ENCODE peak calls at places on chromosomes 1 and 21, in six cellular contexts. B, R, S, N, A and I are unnamed samples.
A peak's percentile ranks its signal among the peaks of the same experiment; 100 is the strongest.

GRCh38 chr21:36104306-36105300 is 30.3 kb upstream of the CBR3 start:
- DNase-seq in A (no peak), N (peak; percentile 26), R (peak; percentile 56), S (peak; percentile 85), B (peak; percentile 77), I (peak; percentile 35)

GRCh38 chr1:161954466-161954865 is 69.2 kb downstream of the OLFML2B start:
- DNase-seq in N (peak; percentile 47), A (no peak), B (peak; percentile 55), S (no peak), R (no peak), I (no peak)

GRCh38 chr1:116379057-116379630 is 6.1 kb downstream of the ATP1A1 start:
- DNase-seq in R (no peak), A (no peak), N (peak; percentile 14), S (no peak), B (no peak), I (no peak)

GRCh38 chr1:79775402-79775801 is 768.9 kb upstream of the ADGRL4 start:
- DNase-seq in S (no peak), N (no peak), B (no peak), R (no peak), A (no peak), I (no peak)

GRCh38 chr1:205664399-205665108 is 15.8 kb downstream of the SLC45A3 start:
- DNase-seq in R (no peak), B (no peak), N (peak; percentile 28), A (no peak), S (peak; percentile 38), I (no peak)

GRCh38 chr21:41680444-41681335 is 86.2 kb downstream of the RIPK4 start:
- DNase-seq in N (no peak), B (no peak), A (peak; percentile 30), S (no peak), R (no peak), I (no peak)

GRCh38 chr1:184473176-184473966 is 86.5 kb downstream of the C1orf21 start:
- DNase-seq in R (no peak), S (no peak), N (no peak), B (no peak), A (no peak), I (no peak)

GRCh38 chr1:46205794-46206193 is 2.7 kb downstream of the LURAP1 start:
- DNase-seq in N (no peak), R (no peak), A (no peak), B (no peak), S (no peak), I (no peak)

GRCh38 chr1:176785810-176786209 is 322.8 kb downstream of the PAPPA2 start:
- DNase-seq in A (no peak), N (no peak), B (no peak), R (no peak), S (no peak), I (no peak)

GRCh38 chr1:148383966-148384365 is 99.1 kb downstream of the PPIAL4G start:
- DNase-seq in R (no peak), S (no peak), N (no peak), B (no peak), A (no peak), I (no peak)

GRCh38 chr1:6384962-6385672 is 8.4 kb downstream of the ACOT7 start:
- DNase-seq in R (no peak), S (peak; percentile 81), B (no peak), A (no peak), N (no peak), I (no peak)

GRCh38 chr1:168019407-168019806 is 82.5 kb upstream of the MPC2 start:
- DNase-seq in B (no peak), N (no peak), S (no peak), R (no peak), A (no peak), I (no peak)